ENCODE peak calls at places on chromosomes 13 and 19, in six cellular contexts. S is HT1080; W is psoas muscle; M is amniotic epithelial cell; P is stimulated activated CD8-positive, alpha-beta memory T cell treated with anti-CD3 and anti-CD28 coated beads, Interleukin-4, amount 100 ng/mL, for 1 hour; K is activated CD4-positive, alpha-beta T cell treated with anti-CD3 and anti-CD28 coated beads, Interleukin-2, amount 10 ng/mL, durations not matched to agents 7 days and 5 days. E is an unnamed sample.

GRCh38 chr19:3653865-3654513 is 27.4 kb upstream of the CACTIN start:
- DNase-seq in S (no peak), W (no peak), M (no peak), P (no peak), K (no peak), E (no peak)

GRCh38 chr13:89372193-89372592 is 1701.0 kb downstream of the SLITRK5 start:
- DNase-seq in S (no peak), W (no peak), M (no peak), P (no peak), K (no peak), E (no peak)

GRCh38 chr13:112982281-112983041 is 13.4 kb downstream of the MCF2L start:
- DNase-seq in S (no peak), W (no peak), M (no peak), P (no peak), K (no peak), E (no peak)

GRCh38 chr13:31090096-31090495 is 71.6 kb downstream of the HSPH1 start:
- DNase-seq in S (no peak), W (no peak), M (no peak), P (no peak), K (no peak), E (no peak)

GRCh38 chr13:40943073-40943472 is 76.0 kb downstream of the ELF1 start:
- DNase-seq in S (no peak), W (no peak), M (no peak), P (no peak), K (no peak), E (no peak)

GRCh38 chr19:19203012-19203856 is at the start of gene NR2C2AP:
- DNase-seq in S (peak; percentile 87), W (peak; percentile 93), M (peak; percentile 81), P (peak; percentile 82), K (peak; percentile 94), E (peak; percentile 64)

GRCh38 chr19:33398361-33399060 is 25.0 kb downstream of the CEBPG start:
- DNase-seq in S (no peak), W (no peak), M (no peak), P (no peak), K (no peak), E (no peak)

GRCh38 chr13:24040835-24041234 is 119.7 kb upstream of the SPATA13 start:
- DNase-seq in S (no peak), W (no peak), M (no peak), P (no peak), K (no peak), E (no peak)

GRCh38 chr13:114111577-114111976 is 20.8 kb downstream of the RASA3 start:
- DNase-seq in S (no peak), W (peak; percentile 16), M (peak; percentile 89), P (no peak), K (no peak), E (no peak)

GRCh38 chr13:72648513-72649065 is 78.8 kb downstream of the MZT1 start:
- DNase-seq in S (no peak), W (no peak), M (peak; percentile 3), P (no peak), K (no peak), E (no peak)

GRCh38 chr13:47241446-47241845 is 344.6 kb upstream of the HTR2A start:
- DNase-seq in S (no peak), W (no peak), M (no peak), P (no peak), K (no peak), E (no peak)

GRCh38 chr19:44863990-44864389 is 17.9 kb downstream of the NECTIN2 start:
- DNase-seq in S (no peak), W (no peak), M (no peak), P (no peak), K (no peak), E (no peak)

GRCh38 chr13:41019578-41020347 is 647 bp upstream of the ELF1 start:
- DNase-seq in S (no peak), W (no peak), M (no peak), P (no peak), K (no peak), E (no peak)

GRCh38 chr19:2970201-2970838 is 7.0 kb upstream of the TLE6 start:
- DNase-seq in S (no peak), W (no peak), M (peak; percentile 96), P (no peak), K (no peak), E (no peak)

GRCh38 chr19:49658566-49659442 is 6.9 kb downstream of the IRF3 start:
- DNase-seq in S (no peak), W (no peak), M (no peak), P (no peak), K (no peak), E (no peak)

GRCh38 chr13:112850273-112850672 is 118.7 kb upstream of the MCF2L start:
- DNase-seq in S (no peak), W (no peak), M (no peak), P (no peak), K (no peak), E (no peak)

GRCh38 chr19:47331490-47331889 is 485 bp upstream of the C5AR2 start:
- DNase-seq in S (no peak), W (no peak), M (no peak), P (no peak), K (no peak), E (no peak)

GRCh38 chr19:16207490-16208025 is 9.8 kb downstream of the AP1M1 start:
- DNase-seq in S (no peak), W (no peak), M (no peak), P (no peak), K (no peak), E (no peak)

GRCh38 chr13:110790371-110790770 is 76.9 kb downstream of the ING1 start:
- DNase-seq in S (no peak), W (no peak), M (no peak), P (no peak), K (no peak), E (no peak)

GRCh38 chr19:36152061-36152885 is at the start of gene COX7A1:
- DNase-seq in S (no peak), W (peak; percentile 86), M (peak; percentile 37), P (no peak), K (no peak), E (no peak)

GRCh38 chr19:50626011-50626410 is 13.7 kb downstream of the SYT3 start:
- DNase-seq in S (no peak), W (no peak), M (no peak), P (no peak), K (no peak), E (no peak)

GRCh38 chr13:37403776-37404497 is 194.6 kb downstream of the POSTN start:
- DNase-seq in S (no peak), W (no peak), M (peak; percentile 96), P (no peak), K (no peak), E (no peak)

GRCh38 chr13:30196025-30196424 is 111.3 kb downstream of the KATNAL1 start:
- DNase-seq in S (peak; percentile 81), W (no peak), M (peak; percentile 54), P (no peak), K (no peak), E (no peak)

GRCh38 chr19:28667348-28667977 is 545.5 kb downstream of the UQCRFS1 start:
- DNase-seq in S (no peak), W (no peak), M (no peak), P (no peak), K (no peak), E (no peak)

GRCh38 chr13:112161441-112162301 is 94.7 kb downstream of the SOX1 start:
- DNase-seq in S (no peak), W (no peak), M (no peak), P (no peak), K (no peak), E (no peak)

GRCh38 chr13:99886706-99887105 is 84.9 kb downstream of the ZIC5 start:
- DNase-seq in S (peak; percentile 50), W (no peak), M (no peak), P (no peak), K (no peak), E (no peak)

GRCh38 chr19:4077800-4078683 is 11.3 kb upstream of the ZBTB7A start:
- DNase-seq in S (no peak), W (peak; percentile 76), M (no peak), P (no peak), K (peak; percentile 59), E (no peak)

GRCh38 chr13:91745962-91746361 is 347.5 kb downstream of the GPC5 start:
- DNase-seq in S (no peak), W (no peak), M (no peak), P (no peak), K (no peak), E (no peak)

GRCh38 chr19:17076539-17076919 is 952 bp downstream of the MYO9B start:
- DNase-seq in S (no peak), W (no peak), M (no peak), P (no peak), K (peak; percentile 52), E (no peak)

GRCh38 chr13:52128714-52129700 is at the start of gene NEK5:
- DNase-seq in S (peak; percentile 46), W (peak; percentile 59), M (peak; percentile 32), P (no peak), K (peak; percentile 59), E (no peak)

GRCh38 chr13:84607614-84608013 is 725.3 kb upstream of the SLITRK1 start:
- DNase-seq in S (peak; percentile 60), W (peak; percentile 19), M (peak; percentile 24), P (no peak), K (no peak), E (no peak)

GRCh38 chr19:23855676-23856075 is 59.0 kb upstream of the ZNF726 start:
- DNase-seq in S (peak; percentile 1), W (no peak), M (no peak), P (no peak), K (no peak), E (no peak)

GRCh38 chr19:33693678-33694077 is 71.9 kb downstream of the CHST8 start:
- DNase-seq in S (no peak), W (no peak), M (no peak), P (no peak), K (no peak), E (no peak)

GRCh38 chr19:9720541-9720940 is 45.6 kb upstream of the ZNF562 start:
- DNase-seq in S (no peak), W (no peak), M (no peak), P (no peak), K (no peak), E (no peak)

GRCh38 chr13:93861818-93862217 is 617.7 kb downstream of the DCT start:
- DNase-seq in S (peak; percentile 53), W (no peak), M (peak; percentile 92), P (no peak), K (no peak), E (no peak)

GRCh38 chr13:98039964-98040363 is 86.5 kb downstream of the IPO5 start:
- DNase-seq in S (no peak), W (no peak), M (no peak), P (no peak), K (no peak), E (no peak)

GRCh38 chr19:21084343-21084742 is 2.3 kb downstream of the ZNF714 start:
- DNase-seq in S (peak; percentile 13), W (no peak), M (peak; percentile 73), P (no peak), K (no peak), E (no peak)

GRCh38 chr13:51832471-51833152 is 12.4 kb downstream of the TMEM272 start:
- DNase-seq in S (peak; percentile 23), W (peak; percentile 28), M (no peak), P (no peak), K (peak; percentile 75), E (no peak)

GRCh38 chr19:547836-548720 is 4.2 kb downstream of the GZMM start:
- DNase-seq in S (no peak), W (no peak), M (no peak), P (no peak), K (no peak), E (no peak)

GRCh38 chr13:110390572-110390971 is 83.5 kb downstream of the COL4A2 start:
- DNase-seq in S (peak; percentile 91), W (no peak), M (peak; percentile 83), P (no peak), K (no peak), E (no peak)